ENCODE peak calls at places on chromosomes 7 and 10, in nine cellular contexts. Q is AG09309, P is OCI-LY7, R is ovary, I is PC-3, V is IMR-90, K is heart left ventricle, H is fibroblast of the aortic adventitia, Z is left ventricle myocardium inferior. T is an unnamed sample.

GRCh38 chr10:48880016-48880705 is 59.5 kb downstream of the LRRC18 start:
- DNase-seq in K (no peak), Z (no peak), P (no peak), V (no peak), R (no peak), Q (no peak), I (no peak), H (no peak), T (no peak)

GRCh38 chr7:5597772-5598171 is 174.1 kb upstream of the TNRC18 start:
- DNase-seq in V (no peak), I (no peak), Z (no peak), Q (no peak), K (no peak), P (no peak), H (no peak), R (peak), T (no peak)

GRCh38 chr7:50479743-50480517 is 29.8 kb upstream of the FIGNL1 start:
- DNase-seq in P (no peak), I (no peak), K (no peak), Z (no peak), V (no peak), H (no peak), Q (no peak), R (no peak), T (no peak)

GRCh38 chr10:79445217-79445707 is at the start of gene ZCCHC24:
- DNase-seq in Z (peak), R (no peak), H (no peak), I (peak), K (peak), P (peak), Q (no peak), V (no peak), T (no peak)

GRCh38 chr7:47338031-47338430 is 243.9 kb downstream of the TNS3 start:
- DNase-seq in R (no peak), Q (no peak), P (no peak), H (peak), Z (no peak), I (no peak), K (no peak), V (peak), T (no peak)

GRCh38 chr7:97025130-97025499 is 484 bp upstream of the DLX5 start:
- DNase-seq in P (no peak), I (no peak), Q (no peak), H (no peak), Z (no peak), K (no peak), V (no peak), R (no peak), T (no peak)

GRCh38 chr10:59991661-59992060 is 85.3 kb upstream of the CCDC6 start:
- DNase-seq in R (no peak), V (no peak), I (peak), P (no peak), Z (no peak), K (peak), H (peak), Q (no peak), T (peak)

GRCh38 chr7:134941185-134941900 is 45.0 kb upstream of the AGBL3 start:
- DNase-seq in K (no peak), P (no peak), Z (no peak), R (no peak), V (peak), H (peak), I (peak), Q (peak), T (peak)

GRCh38 chr10:102596506-102596971 is 47.7 kb upstream of the TRIM8 start:
- DNase-seq in I (peak), Q (no peak), P (peak), H (peak), V (peak), R (no peak), Z (peak), K (no peak), T (peak)

GRCh38 chr10:57657164-57657765 is 610.4 kb downstream of the IPMK start:
- DNase-seq in V (peak), I (peak), K (no peak), P (peak), H (peak), Z (peak), Q (peak), R (peak), T (peak)

GRCh38 chr10:114504769-114505579 is 100.7 kb upstream of the AFAP1L2 start:
- DNase-seq in I (peak), V (peak), Z (no peak), H (peak), P (no peak), Q (peak), K (no peak), R (no peak), T (peak)

GRCh38 chr10:13349776-13350274 is 1.7 kb upstream of the SEPHS1 start:
- DNase-seq in Q (no peak), V (peak), R (peak), Z (peak), K (peak), I (peak), H (peak), P (peak), T (peak)

GRCh38 chr10:78905940-78906308 is 162.8 kb upstream of the ZMIZ1 start:
- DNase-seq in V (no peak), Q (no peak), Z (no peak), R (peak), P (no peak), H (no peak), I (no peak), K (no peak), T (no peak)

GRCh38 chr10:112958275-112958995 is 8.4 kb downstream of the TCF7L2 start:
- DNase-seq in Q (peak), Z (no peak), R (no peak), P (no peak), K (no peak), V (peak), H (peak), I (peak), T (peak)

GRCh38 chr10:114174462-114175190 is 623 bp upstream of the CCDC186 start:
- DNase-seq in V (peak), Q (no peak), I (no peak), R (no peak), P (no peak), K (peak), Z (peak), H (peak), T (peak)

GRCh38 chr7:114405427-114405826 is 9.2 kb upstream of the FOXP2 start:
- DNase-seq in H (peak), P (no peak), Z (no peak), Q (no peak), I (peak), R (no peak), V (no peak), K (no peak), T (no peak)

GRCh38 chr7:151572136-151572535 is 52.4 kb upstream of the RHEB start:
- DNase-seq in I (no peak), R (no peak), H (no peak), V (no peak), P (no peak), Z (no peak), K (no peak), Q (peak), T (no peak)

GRCh38 chr10:15310776-15311175 is 60.3 kb downstream of the FAM171A1 start:
- DNase-seq in K (no peak), V (no peak), Z (no peak), Q (no peak), I (no peak), H (no peak), P (no peak), R (no peak), T (no peak)

GRCh38 chr10:119365773-119366640 is 158.6 kb downstream of the GRK5 start:
- DNase-seq in P (no peak), Q (no peak), R (no peak), Z (no peak), I (no peak), K (peak), H (no peak), V (peak), T (peak)

GRCh38 chr10:119362122-119362521 is 154.8 kb downstream of the GRK5 start:
- DNase-seq in H (no peak), Z (no peak), K (peak), P (peak), Q (no peak), V (no peak), R (no peak), I (no peak), T (peak)

GRCh38 chr10:119368581-119368980 is 161.2 kb downstream of the GRK5 start:
- DNase-seq in K (peak), P (no peak), R (no peak), H (peak), Z (no peak), V (no peak), Q (no peak), I (no peak), T (no peak)

GRCh38 chr10:119367841-119368549 is 160.6 kb downstream of the GRK5 start:
- DNase-seq in I (no peak), K (peak), Q (no peak), H (no peak), Z (no peak), R (no peak), V (no peak), P (no peak), T (no peak)

GRCh38 chr10:119364941-119365340 is 157.6 kb downstream of the GRK5 start:
- DNase-seq in Z (no peak), K (peak), Q (no peak), I (no peak), P (no peak), R (no peak), V (peak), H (peak), T (peak)
- TF ChIP-seq CTCF in Z (peak), K (no peak), Q (no peak), I (no peak), P (peak), R (no peak), V (no peak), H (peak), T (no peak)

DNA sequence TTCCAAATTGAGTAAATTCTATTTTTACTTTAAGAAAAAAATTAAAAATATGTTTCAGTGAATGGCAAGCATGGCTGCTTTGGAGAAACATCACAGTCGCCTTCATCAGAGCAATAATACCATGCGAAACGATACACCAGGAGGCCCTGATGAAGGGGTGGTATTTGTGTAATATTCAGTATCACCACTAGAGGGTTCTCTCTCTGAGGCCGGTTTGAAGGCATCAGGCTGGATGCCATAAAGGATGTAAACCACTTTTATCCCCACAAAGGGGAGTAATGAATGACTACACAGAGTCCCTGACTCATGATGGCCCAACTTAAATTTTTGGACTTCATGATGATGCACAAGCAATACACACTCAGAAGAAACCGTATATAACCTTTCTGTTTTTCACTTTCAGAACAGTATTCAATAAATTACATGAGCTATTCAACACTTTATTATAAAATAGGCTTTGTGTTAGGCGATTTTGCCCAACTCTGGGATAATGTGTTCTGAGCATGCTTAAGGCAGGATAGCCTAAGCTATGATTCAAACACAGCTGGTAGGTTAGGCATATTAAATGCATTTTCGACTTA is 95.5 kb downstream of the PPP1R17 start:
- DNase-seq in V (peak), Z (no peak), H (peak), K (no peak), R (no peak), P (peak), I (peak), Q (peak), T (peak)
- H3K4me3 ChIP-seq in V (no peak), Z (no peak), H (no peak), K (no peak), R (no peak), P (no peak), I (no peak), Q (no peak), T (no peak)

DNA sequence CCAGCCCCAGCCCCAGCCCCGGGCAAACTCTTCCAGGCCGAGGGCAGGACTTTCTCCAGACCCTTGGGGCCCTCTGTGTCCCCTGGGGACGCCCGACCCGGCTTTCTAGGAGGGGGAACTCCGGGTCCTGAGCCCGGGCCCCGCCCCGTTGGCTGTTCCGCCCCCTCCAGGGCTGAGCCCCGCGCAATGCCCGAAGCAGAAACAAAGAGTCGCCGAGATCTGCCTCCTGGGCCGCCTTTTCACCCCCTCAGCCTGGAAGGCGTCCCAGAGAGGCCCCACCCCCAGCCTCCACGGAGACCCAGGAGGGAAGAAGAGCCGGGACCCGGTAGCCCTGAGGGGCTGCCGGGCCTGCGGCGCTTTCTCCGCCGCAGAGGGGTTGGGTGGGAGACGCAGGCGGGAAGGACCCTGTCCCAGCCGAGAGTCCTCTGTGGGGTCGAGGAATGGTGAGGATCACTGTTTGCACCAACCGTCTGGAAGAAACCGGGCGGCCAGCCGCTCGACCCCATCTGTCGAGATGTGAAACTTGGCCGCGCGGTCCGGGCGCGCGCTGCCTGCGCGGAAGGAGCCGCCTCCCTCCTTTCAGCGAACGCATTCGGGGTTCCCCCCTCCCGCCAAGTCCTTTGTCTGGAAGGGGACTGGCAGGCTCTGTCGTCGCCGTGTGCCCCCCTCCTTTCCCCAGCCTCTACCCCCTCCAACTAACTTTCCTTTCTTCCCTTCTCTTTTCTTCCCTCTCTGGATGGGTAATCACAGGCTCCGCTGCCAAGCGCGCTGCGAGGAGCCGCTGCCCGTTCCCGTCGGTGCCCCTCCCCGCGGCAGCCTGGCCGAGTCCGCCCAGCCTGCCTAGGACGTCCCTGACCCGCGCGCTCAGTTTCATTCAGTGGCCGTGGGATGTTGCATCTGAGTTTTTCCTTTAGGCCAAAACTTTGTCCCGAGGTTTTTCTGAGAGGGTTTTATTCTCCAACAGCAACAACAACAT is 10.2 kb downstream of the EN2 start:
- DNase-seq in Z (no peak), R (no peak), I (no peak), P (no peak), V (no peak), Q (no peak), H (no peak), K (no peak), T (no peak)
- TF ChIP-seq CTCF in Z (no peak), R (no peak), I (no peak), P (no peak), V (no peak), Q (no peak), H (no peak), K (no peak), T (no peak)

DNA sequence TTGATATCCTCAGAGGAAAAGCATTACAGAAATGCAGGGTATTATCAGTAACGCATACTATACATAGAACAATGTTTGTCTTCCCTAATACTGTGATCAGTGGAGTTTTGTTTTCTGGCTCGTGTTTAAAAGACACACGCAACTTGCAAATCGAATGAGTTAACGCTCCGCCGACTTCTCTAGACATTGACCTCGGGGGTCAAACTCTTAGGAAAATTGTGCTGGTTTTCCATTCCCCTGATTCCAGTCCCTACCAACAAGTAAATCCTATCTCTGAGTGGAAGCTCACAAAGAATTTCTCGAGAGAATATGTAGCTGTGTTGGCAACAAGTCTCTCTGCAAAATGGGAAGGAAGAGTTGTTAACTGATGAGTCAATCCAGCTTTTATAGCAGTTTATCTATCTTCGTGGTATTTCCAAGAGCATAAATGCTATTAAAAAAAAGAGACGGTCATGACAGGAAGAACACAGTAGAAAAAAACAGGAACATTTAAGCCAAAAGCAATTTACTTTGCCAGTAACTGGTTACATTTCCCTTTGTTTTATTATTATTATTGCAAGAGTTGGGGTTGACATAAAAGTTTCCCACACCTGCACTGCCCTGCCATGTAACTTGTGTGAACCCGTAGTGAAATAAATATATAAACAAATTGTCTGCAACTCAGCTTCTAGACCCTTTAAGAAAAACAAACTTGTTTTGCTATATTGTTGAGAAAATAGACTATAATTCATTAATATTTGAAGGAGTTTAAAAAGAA is 144.4 kb downstream of the ARID5B start:
- DNase-seq in Q (peak), Z (no peak), P (peak), R (no peak), K (no peak), V (peak), I (peak), H (peak), T (peak)
- H3K4me3 ChIP-seq in Q (no peak), Z (peak), P (peak), R (peak), K (no peak), V (peak), I (peak), H (no peak), T (peak)

DNA sequence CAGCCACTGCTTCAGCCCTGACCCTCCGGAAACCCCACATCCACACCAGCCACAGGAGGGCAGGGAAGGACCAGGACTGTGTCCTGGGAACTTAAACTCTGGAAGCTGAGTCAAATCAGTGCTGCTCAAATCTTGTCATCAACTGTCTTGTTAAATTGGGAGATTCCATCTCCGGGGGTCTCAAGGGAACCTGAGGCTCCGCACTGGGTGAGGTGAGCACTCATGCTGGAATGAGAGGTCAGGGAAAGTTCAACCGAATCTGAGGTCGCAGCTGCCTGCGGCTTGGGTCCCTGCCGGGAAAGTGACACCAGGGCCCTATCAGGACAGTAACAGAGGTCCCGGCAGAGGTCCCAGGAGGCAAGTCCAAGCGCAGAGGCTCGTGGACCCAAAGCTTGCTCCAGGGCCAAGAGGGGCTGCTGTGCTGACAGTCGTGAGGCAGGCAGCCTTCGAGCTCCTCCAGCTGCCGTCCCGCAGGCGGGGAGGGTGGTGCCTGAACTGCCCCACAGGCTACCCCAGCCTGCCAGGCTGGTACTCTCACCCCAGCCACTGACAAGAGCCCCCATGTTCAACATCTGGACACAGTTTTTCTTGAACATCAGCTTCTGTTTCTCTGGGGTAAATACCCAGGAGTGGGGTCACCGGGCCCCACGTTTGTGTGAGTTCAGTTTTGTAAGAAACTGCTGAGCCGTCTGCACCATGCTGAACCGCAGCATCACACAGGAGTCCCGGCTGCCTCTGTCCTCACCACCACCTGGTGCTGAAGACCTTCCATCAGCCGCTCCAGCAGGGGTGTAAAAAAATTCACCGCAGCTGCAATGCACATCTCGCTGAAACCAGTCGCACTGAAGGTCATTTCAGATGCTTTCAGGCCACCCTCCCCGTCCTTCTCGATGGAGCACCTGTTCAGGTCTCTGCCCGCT is 101.0 kb downstream of the DIP2C start:
- DNase-seq in P (peak), V (peak), Z (peak), Q (no peak), I (no peak), R (peak), K (peak), H (peak), T (peak)
- TF ChIP-seq CTCF in P (no peak), V (peak), Z (peak), Q (peak), I (no peak), R (no peak), K (no peak), H (peak), T (peak)

GRCh38 chr7:42289473-42289872 is 52.5 kb upstream of the GLI3 start:
- DNase-seq in V (no peak), R (no peak), Q (no peak), I (no peak), P (no peak), H (no peak), Z (no peak), K (no peak), T (no peak)

GRCh38 chr7:42283553-42283952 is 46.5 kb upstream of the GLI3 start:
- DNase-seq in R (no peak), H (peak), Z (no peak), Q (no peak), I (peak), K (no peak), V (no peak), P (no peak), T (no peak)

GRCh38 chr7:42285383-42285824 is 48.4 kb upstream of the GLI3 start:
- DNase-seq in P (no peak), V (no peak), Z (no peak), Q (no peak), K (no peak), R (no peak), H (no peak), I (peak), T (peak)
- H3K4me3 ChIP-seq in P (no peak), V (no peak), Z (no peak), Q (no peak), K (no peak), R (no peak), H (no peak), I (no peak), T (no peak)

T was measured in fibroblast of villous mesenchyme.